ENCODE peak calls at places on chromosome 22, in five cellular contexts. D is sigmoid colon, M is K562, N is SK-N-SH, E is transverse colon. O is an unnamed sample. For H3K4me1, the result is how much of the 10 kb centered on the place peaks cover.

GRCh38 chr22:35477911-35478582 is 62.6 kb upstream of the RASD2 start:
- DNase-seq in D (peak), M (peak), N (peak), E (peak), O (no peak)

GRCh38 chr22:35995772-35996171 is 32.9 kb downstream of the RBFOX2 start:
- DNase-seq in D (peak), M (peak), N (no peak), E (peak), O (peak)

GRCh38 chr22:28105396-28105795 is 186.3 kb upstream of the PITPNB start:
- DNase-seq in D (no peak), M (no peak), N (peak), E (no peak), O (peak)

GRCh38 chr22:39415506-39415905 is 15.9 kb downstream of the TAB1 start:
- DNase-seq in D (no peak), M (no peak), N (no peak), E (no peak), O (no peak)

GRCh38 chr22:21650823-21651520 is 8.9 kb downstream of the SDF2L1 start:
- DNase-seq in D (no peak), M (peak), N (no peak), E (no peak), O (no peak)

GRCh38 chr22:24207264-24208011 is 26.2 kb downstream of the SUSD2 start:
- DNase-seq in D (no peak), M (no peak), N (no peak), E (no peak), O (no peak)

GRCh38 chr22:30017375-30017774 is 62.9 kb upstream of the HORMAD2 start:
- DNase-seq in D (no peak), M (no peak), N (no peak), E (no peak), O (no peak)

GRCh38 chr22:33932997-33933396 is 12.7 kb upstream of the LARGE1 start:
- DNase-seq in D (no peak), M (no peak), N (no peak), E (no peak), O (no peak)

GRCh38 chr22:29216011-29216872 is 10.5 kb downstream of the EMID1 start:
- DNase-seq in D (peak), M (no peak), N (peak), E (no peak), O (no peak)

GRCh38 chr22:17214416-17215043 is 4.7 kb downstream of the ADA2 start:
- DNase-seq in D (no peak), M (no peak), N (no peak), E (no peak), O (no peak)

GRCh38 chr22:41963453-41964105 is 5.7 kb upstream of the SEPTIN3 start:
- DNase-seq in D (no peak), M (no peak), N (no peak), E (no peak), O (no peak)

GRCh38 chr22:23251445-23252093 is 71.3 kb downstream of the BCR start:
- DNase-seq in D (no peak), M (peak), N (no peak), E (peak), O (no peak)

GRCh38 chr22:24060375-24060788 is 49.3 kb downstream of the CABIN1 start:
- DNase-seq in D (no peak), M (no peak), N (no peak), E (no peak), O (no peak)

GRCh38 chr22:41979423-41980250 is 10.4 kb downstream of the SEPTIN3 start:
- DNase-seq in D (no peak), M (no peak), N (no peak), E (no peak), O (no peak)

GRCh38 chr22:30015846-30016245 is 64.4 kb upstream of the HORMAD2 start:
- DNase-seq in D (no peak), M (no peak), N (no peak), E (no peak), O (no peak)

GRCh38 chr22:30253205-30253852 is 6.8 kb upstream of the LIF start:
- DNase-seq in D (no peak), M (no peak), N (peak), E (peak), O (no peak)

GRCh38 chr22:23219787-23220484 is 39.6 kb downstream of the BCR start:
- DNase-seq in D (no peak), M (peak), N (no peak), E (peak), O (no peak)

GRCh38 chr22:23395476-23396361 is 184.4 kb downstream of the IGLL1 start:
- DNase-seq in D (peak), M (no peak), N (no peak), E (no peak), O (no peak)

GRCh38 chr22:38249803-38250641 is 22.8 kb downstream of the TMEM184B start:
- DNase-seq in D (no peak), M (no peak), N (no peak), E (no peak), O (no peak)

GRCh38 chr22:47205562-47205961 is 443.1 kb downstream of the TBC1D22A start:
- DNase-seq in D (no peak), M (no peak), N (no peak), E (no peak), O (peak)

GRCh38 chr22:30000566-30000965 is 79.7 kb upstream of the HORMAD2 start:
- DNase-seq in D (no peak), M (no peak), N (no peak), E (no peak), O (no peak)

GRCh38 chr22:20268350-20269012 is 363 bp upstream of the RTN4R start:
- DNase-seq in D (no peak), M (peak), N (peak), E (peak), O (no peak)
- TF ChIP-seq POLR2AphosphoS5 in D (no peak), M (no peak), N (no peak), E (no peak), O (no peak)

DNA sequence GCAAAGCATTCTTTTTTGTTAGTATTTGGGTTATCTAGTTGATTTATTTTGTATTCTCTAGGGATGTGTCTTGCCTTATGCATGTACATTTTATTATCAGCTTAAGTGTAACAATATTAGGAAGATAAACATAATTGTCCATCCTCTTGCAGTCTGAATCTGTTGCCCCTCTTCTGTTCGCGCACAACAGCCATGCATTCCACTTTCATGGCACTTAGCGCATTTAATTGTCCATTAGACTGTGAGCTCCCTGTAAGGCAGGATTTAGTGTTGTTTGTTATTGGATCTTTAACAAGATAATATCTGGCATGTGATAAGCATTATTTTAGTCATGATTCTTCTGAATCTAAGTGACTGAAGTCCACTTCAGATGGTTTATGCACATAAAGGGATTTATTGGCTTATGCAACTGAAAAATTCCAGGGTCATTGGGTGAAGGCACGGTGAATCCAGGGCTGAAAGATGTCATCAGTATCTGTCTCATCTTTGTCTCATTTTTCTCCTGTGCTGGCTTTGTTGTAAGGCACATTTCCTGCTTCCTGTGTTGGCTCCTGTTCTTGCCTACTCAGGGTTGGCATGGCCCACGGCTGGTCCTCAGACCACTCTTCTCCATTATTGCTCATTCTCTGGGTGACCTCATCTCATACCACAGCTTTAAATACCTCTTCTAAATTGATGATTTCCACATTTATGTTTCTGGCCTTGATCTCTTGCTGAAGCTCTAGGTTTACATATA is 37.5 kb downstream of the ATXN10 start:
- DNase-seq in D (no peak), M (no peak), N (peak), E (no peak), O (no peak)
- TF ChIP-seq EP300 in D (no peak), M (no peak), N (peak), E (no peak), O (no peak)

DNA sequence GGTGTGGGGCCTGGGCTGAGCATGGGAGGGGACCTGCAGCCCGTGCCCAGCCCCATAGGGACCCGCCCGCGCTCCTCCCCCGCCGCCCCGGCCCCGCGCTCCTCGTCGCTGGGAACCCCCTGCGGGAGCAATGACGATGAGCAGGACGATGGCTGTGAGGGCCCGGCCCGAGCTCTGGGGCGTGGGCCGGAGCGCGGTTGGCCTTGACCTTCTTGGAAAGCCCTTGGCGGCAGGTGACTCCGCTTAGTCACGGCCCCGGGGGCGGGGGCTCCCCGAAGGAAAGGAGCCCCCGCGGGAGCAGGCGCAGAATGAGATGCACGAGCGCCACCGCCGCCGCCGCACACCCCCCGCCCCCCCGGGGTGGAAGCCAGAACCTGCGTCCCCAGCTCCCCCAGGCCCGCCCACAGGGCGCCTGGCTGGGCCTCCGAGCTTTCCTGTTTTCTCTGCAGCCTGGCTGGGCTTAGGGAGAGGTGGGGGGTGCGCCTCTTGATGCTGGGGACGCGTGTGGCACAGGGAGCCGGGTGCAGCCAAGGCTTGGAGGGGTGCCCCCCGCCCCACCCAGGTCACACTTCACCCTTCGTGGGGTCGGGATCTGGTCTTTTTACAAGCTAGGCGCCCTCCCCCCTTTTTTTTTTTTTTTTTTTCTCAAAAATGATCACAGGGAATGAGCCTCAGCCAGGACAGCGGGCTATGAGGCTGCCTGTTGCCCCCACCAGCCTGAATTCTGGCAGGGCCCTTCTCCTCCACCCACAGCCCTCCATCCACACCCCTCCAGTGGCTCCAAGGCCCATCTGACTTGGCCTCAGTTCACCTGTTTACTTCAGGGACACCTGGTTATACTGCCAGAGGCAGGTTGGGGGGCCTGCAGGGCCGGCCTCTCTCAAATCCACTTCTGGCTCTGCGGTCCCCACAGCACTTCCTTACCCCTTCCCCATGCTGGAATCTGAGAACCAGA is 17.9 kb downstream of the CRELD2 start:
- DNase-seq in D (peak), M (peak), N (peak), E (peak), O (peak)
- H3K4me1 ChIP-seq in D (under half), M (half or more), N (under half), E (under half), O (half or more)

GRCh38 chr22:31682751-31683150 is 20.7 kb upstream of the PISD start:
- DNase-seq in D (peak), M (no peak), N (no peak), E (no peak), O (no peak)

GRCh38 chr22:31680764-31681624 is 19.0 kb upstream of the PISD start:
- DNase-seq in D (peak), M (no peak), N (no peak), E (peak), O (no peak)

GRCh38 chr22:31683181-31684105 is 21.4 kb upstream of the PISD start:
- DNase-seq in D (peak), M (no peak), N (no peak), E (no peak), O (no peak)

GRCh38 chr22:31678748-31679147 is 16.7 kb upstream of the PISD start:
- DNase-seq in D (no peak), M (no peak), N (no peak), E (no peak), O (no peak)

GRCh38 chr22:31681625-31682345 is 19.8 kb upstream of the PISD start:
- DNase-seq in D (peak), M (no peak), N (no peak), E (no peak), O (no peak)
- TF ChIP-seq POLR2AphosphoS5 in D (no peak), M (no peak), N (no peak), E (no peak), O (no peak)

O was measured in esophagus muscularis mucosa.